ENCODE peak calls at places on chromosomes 13 and 19, in seven cellular contexts. D is suprapubic skin, S is tibial nerve, P is psoas muscle, K is endodermal cell, B is glutamatergic neuron, G is mucosa of descending colon. M is an unnamed sample.

GRCh38 chr13:83008496-83008895 is 873.8 kb downstream of the SLITRK1 start:
- DNase-seq in D (no peak), S (no peak), P (no peak), K (no peak), B (no peak), G (no peak), M (no peak)

GRCh38 chr19:56750658-56751057 is 79.1 kb upstream of the ZNF835 start:
- DNase-seq in D (no peak), S (no peak), P (no peak), K (no peak), B (no peak), G (no peak), M (no peak)

GRCh38 chr19:51476164-51476563 is 2.2 kb upstream of the CEACAM18 start:
- DNase-seq in D (no peak), S (no peak), P (no peak), K (no peak), B (no peak), G (no peak), M (no peak)

GRCh38 chr13:109945206-109945960 is 159.0 kb upstream of the IRS2 start:
- DNase-seq in D (no peak), S (no peak), P (no peak), K (no peak), B (no peak), G (no peak), M (no peak)

GRCh38 chr13:29569253-29570057 is 26.0 kb downstream of the SLC7A1 start:
- DNase-seq in D (no peak), S (no peak), P (no peak), K (peak; percentile 41), B (no peak), G (no peak), M (no peak)

GRCh38 chr13:74886496-74886895 is 595.5 kb downstream of the TBC1D4 start:
- DNase-seq in D (no peak), S (no peak), P (no peak), K (no peak), B (no peak), G (no peak), M (no peak)

GRCh38 chr19:43687660-43687997 is 17.7 kb upstream of the PLAUR start:
- DNase-seq in D (no peak), S (no peak), P (no peak), K (no peak), B (no peak), G (no peak), M (no peak)

GRCh38 chr19:37654525-37654832 is 786 bp downstream of the ZFP30 start:
- DNase-seq in D (no peak), S (no peak), P (no peak), K (no peak), B (no peak), G (no peak), M (peak; percentile 21)

GRCh38 chr13:34964558-34964957 is 22.5 kb downstream of the NBEA start:
- DNase-seq in D (no peak), S (no peak), P (no peak), K (no peak), B (no peak), G (no peak), M (no peak)

GRCh38 chr19:29287061-29287460 is 74.1 kb upstream of the UQCRFS1 start:
- DNase-seq in D (peak; percentile 26), S (no peak), P (no peak), K (no peak), B (no peak), G (no peak), M (no peak)

GRCh38 chr13:98739023-98739422 is 13.4 kb downstream of the SLC15A1 start:
- DNase-seq in D (no peak), S (no peak), P (no peak), K (no peak), B (no peak), G (no peak), M (no peak)

GRCh38 chr19:2315818-2316353 is 7.9 kb upstream of the LINGO3 start:
- DNase-seq in D (no peak), S (peak; percentile 53), P (peak; percentile 64), K (peak; percentile 90), B (peak; percentile 82), G (peak; percentile 81), M (peak; percentile 53)

GRCh38 chr19:33802801-33803200 is 6.1 kb downstream of the KCTD15 start:
- DNase-seq in D (no peak), S (no peak), P (no peak), K (no peak), B (no peak), G (no peak), M (no peak)

GRCh38 chr13:113992276-113993005 is 18.6 kb upstream of the C13orf46 start:
- DNase-seq in D (peak; percentile 37), S (no peak), P (peak; percentile 11), K (no peak), B (no peak), G (peak; percentile 29), M (no peak)

GRCh38 chr13:89783221-89783755 is 1564.2 kb upstream of the MIR17HG start:
- DNase-seq in D (no peak), S (no peak), P (no peak), K (no peak), B (no peak), G (no peak), M (no peak)

GRCh38 chr13:50513528-50513863 is 330.0 kb downstream of the DLEU7 start:
- DNase-seq in D (no peak), S (no peak), P (no peak), K (no peak), B (no peak), G (no peak), M (no peak)

GRCh38 chr19:39196860-39197562 is at the start of gene NCCRP1:
- DNase-seq in D (no peak), S (no peak), P (no peak), K (peak; percentile 76), B (peak; percentile 48), G (no peak), M (no peak)

GRCh38 chr13:74256969-74257368 is 122.8 kb upstream of the KLF12 start:
- DNase-seq in D (no peak), S (no peak), P (no peak), K (no peak), B (no peak), G (no peak), M (no peak)

GRCh38 chr19:56727731-56728130 is 56.2 kb upstream of the ZNF835 start:
- DNase-seq in D (no peak), S (no peak), P (no peak), K (no peak), B (no peak), G (no peak), M (no peak)

GRCh38 chr13:66222926-66223325 is 1007.2 kb downstream of the PCDH9 start:
- DNase-seq in D (no peak), S (no peak), P (no peak), K (no peak), B (no peak), G (no peak), M (no peak)

GRCh38 chr13:66225071-66225470 is 1005.1 kb downstream of the PCDH9 start:
- DNase-seq in D (no peak), S (no peak), P (no peak), K (peak; percentile 75), B (peak; percentile 14), G (no peak), M (no peak)

GRCh38 chr13:66219493-66219892 is 1010.6 kb downstream of the PCDH9 start:
- DNase-seq in D (no peak), S (no peak), P (no peak), K (no peak), B (no peak), G (no peak), M (no peak)

GRCh38 chr13:66224644-66225043 is 1005.5 kb downstream of the PCDH9 start:
- DNase-seq in D (no peak), S (no peak), P (no peak), K (peak; percentile 60), B (no peak), G (no peak), M (no peak)

DNA sequence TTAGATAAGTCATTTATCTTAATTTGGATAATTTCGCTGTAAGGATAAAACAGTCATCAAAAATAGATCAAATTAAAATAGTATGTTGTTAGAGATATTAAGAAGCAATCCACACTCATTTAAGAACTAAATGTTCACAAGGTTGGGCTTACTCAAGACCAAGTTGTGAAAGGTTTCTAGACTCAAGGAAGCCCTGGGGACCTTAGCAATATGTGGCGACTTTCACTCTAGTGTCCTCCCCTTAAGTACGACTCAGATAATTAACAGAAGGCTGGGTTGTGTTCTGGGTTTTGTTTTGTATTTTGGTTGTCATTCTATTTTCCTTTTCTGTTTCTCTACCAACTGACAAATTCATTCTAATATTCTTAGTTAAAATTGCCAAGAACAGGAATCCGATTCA is 1008.0 kb downstream of the PCDH9 start:
- DNase-seq in D (no peak), S (no peak), P (no peak), K (no peak), B (no peak), G (no peak), M (no peak)
- TF ChIP-seq CTCF in D (no peak), S (no peak), P (no peak), K (no peak), B (no peak), G (no peak), M (no peak)

DNA sequence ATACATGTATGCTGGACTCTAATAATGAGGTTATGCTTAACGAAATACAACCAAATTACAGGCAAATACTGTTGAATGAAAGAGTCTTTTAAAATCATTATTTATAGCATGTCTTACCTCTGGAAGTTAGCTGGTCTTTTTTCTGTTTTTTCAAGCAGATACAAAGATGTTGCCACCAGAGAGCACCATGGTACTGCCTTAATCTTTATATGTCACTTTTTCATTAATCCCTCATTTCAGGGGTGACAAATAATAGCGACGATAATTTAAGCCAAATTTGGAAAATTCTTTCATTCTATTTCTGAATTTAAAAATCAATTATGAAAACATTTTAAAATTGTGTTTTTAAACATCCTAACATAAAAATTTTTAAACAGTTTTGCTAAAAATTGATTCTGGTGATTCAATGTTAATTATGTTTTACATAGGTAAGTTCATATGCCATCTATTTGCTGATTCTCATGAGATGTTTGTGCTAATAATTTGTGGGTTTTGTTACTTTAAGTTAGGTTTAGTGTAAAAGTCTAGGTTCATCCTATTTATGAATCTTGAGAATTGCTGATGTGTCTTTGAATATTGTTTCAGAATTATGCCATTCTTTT is 379.3 kb upstream of the SGCG start:
- DNase-seq in D (no peak), S (no peak), P (no peak), K (no peak), B (no peak), G (no peak), M (no peak)
- TF ChIP-seq CTCF in D (peak; percentile 10), S (no peak), P (peak; percentile 42), K (peak; percentile 77), B (no peak), G (no peak), M (peak; percentile 54)

GRCh38 chr19:989381-990081 is 5.4 kb downstream of the WDR18 start:
- DNase-seq in D (no peak), S (no peak), P (no peak), K (peak; percentile 78), B (no peak), G (peak; percentile 44), M (no peak)
- TF ChIP-seq CTCF in D (no peak), S (no peak), P (no peak), K (peak; percentile 70), B (peak; percentile 42), G (no peak), M (peak; percentile 28)

GRCh38 chr13:81745391-81745790 is 1404.5 kb upstream of the SPRY2 start:
- DNase-seq in D (no peak), S (no peak), P (no peak), K (no peak), B (no peak), G (no peak), M (no peak)
- TF ChIP-seq CTCF in D (no peak), S (no peak), P (no peak), K (no peak), B (no peak), G (no peak), M (no peak)